ENCODE peak calls at places on chromosome 1, in six cellular contexts. S is stomach, O is GM12891, P is tibial nerve, G is IMR-90, E is ovary. Z is an unnamed sample.

GRCh38 chr1:207908112-207908734 is 2.7 kb downstream of the CD34 start:
- DNase-seq in P (peak; percentile 49), S (no peak), G (no peak), E (no peak), O (no peak), Z (no peak)

GRCh38 chr1:153763365-153764225 is 11.6 kb upstream of the SLC27A3 start:
- DNase-seq in E (no peak), P (no peak), S (no peak), O (no peak), G (no peak), Z (no peak)

GRCh38 chr1:38746966-38747600 is 112.5 kb downstream of the RRAGC start:
- DNase-seq in P (no peak), E (no peak), G (no peak), O (no peak), S (no peak), Z (no peak)

GRCh38 chr1:3752400-3752945 is at the start of gene CCDC27:
- DNase-seq in O (no peak), G (no peak), E (no peak), P (no peak), S (no peak), Z (no peak)

GRCh38 chr1:5287178-5288155 is 633.1 kb downstream of the AJAP1 start:
- DNase-seq in S (no peak), P (no peak), O (no peak), G (no peak), E (no peak), Z (no peak)

GRCh38 chr1:24995661-24996060 is 65.6 kb upstream of the RUNX3 start:
- DNase-seq in O (no peak), G (no peak), E (no peak), P (no peak), S (no peak), Z (no peak)

GRCh38 chr1:38328278-38329035 is 281.9 kb upstream of the POU3F1 start:
- DNase-seq in E (no peak), P (no peak), G (no peak), S (no peak), O (no peak), Z (no peak)

GRCh38 chr1:71666609-71667008 is 585.8 kb upstream of the ZRANB2 start:
- DNase-seq in S (no peak), E (no peak), O (no peak), G (peak; percentile 58), P (no peak), Z (no peak)

GRCh38 chr1:6059866-6060265 is 14.2 kb downstream of the KCNAB2 start:
- DNase-seq in S (no peak), P (no peak), G (no peak), E (no peak), O (no peak), Z (peak; percentile 20)

GRCh38 chr1:94401206-94401605 is 17.0 kb upstream of the ABCD3 start:
- DNase-seq in P (no peak), S (no peak), E (no peak), G (no peak), O (no peak), Z (no peak)

GRCh38 chr1:161420763-161421455 is 53.2 kb upstream of the CFAP126 start:
- DNase-seq in G (peak; percentile 3), P (no peak), S (no peak), O (no peak), E (no peak), Z (no peak)

GRCh38 chr1:102572637-102573036 is 535.7 kb downstream of the COL11A1 start:
- DNase-seq in S (no peak), E (no peak), O (no peak), G (no peak), P (no peak), Z (no peak)

GRCh38 chr1:21705303-21705980 is 36.3 kb upstream of the RAP1GAP start:
- DNase-seq in G (no peak), P (no peak), O (no peak), E (no peak), S (no peak), Z (no peak)

GRCh38 chr1:43363283-43363934 is 4.4 kb downstream of the ELOVL1 start:
- DNase-seq in S (no peak), G (no peak), P (no peak), E (no peak), O (no peak), Z (peak; percentile 30)

GRCh38 chr1:214101246-214101645 is 113.5 kb downstream of the PROX1 start:
- DNase-seq in O (no peak), S (no peak), G (no peak), P (no peak), E (no peak), Z (no peak)

GRCh38 chr1:158686430-158687009 is at the start of gene SPTA1:
- DNase-seq in G (no peak), S (no peak), P (no peak), E (no peak), O (no peak), Z (no peak)

GRCh38 chr1:165834881-165835280 is 7.5 kb downstream of the UCK2 start:
- DNase-seq in O (no peak), E (no peak), S (no peak), P (no peak), G (no peak), Z (no peak)

GRCh38 chr1:64875101-64875500 is 91.2 kb downstream of the JAK1 start:
- DNase-seq in O (no peak), S (no peak), P (no peak), E (no peak), G (no peak), Z (no peak)

GRCh38 chr1:181396171-181396670 is 87.1 kb upstream of the CACNA1E start:
- DNase-seq in S (no peak), P (no peak), E (no peak), G (no peak), O (no peak), Z (no peak)

GRCh38 chr1:41381691-41382530 is 20.7 kb downstream of the FOXO6 start:
- DNase-seq in E (peak; percentile 72), S (peak; percentile 61), P (peak; percentile 19), G (no peak), O (peak; percentile 52), Z (no peak)

GRCh38 chr1:85398391-85399064 is 66.4 kb downstream of the DDAH1 start:
- DNase-seq in S (no peak), P (no peak), E (no peak), G (peak; percentile 71), O (no peak), Z (no peak)

GRCh38 chr1:223853748-223854147 is 8.0 kb upstream of the TP53BP2 start:
- DNase-seq in S (no peak), G (no peak), E (no peak), P (no peak), O (no peak), Z (no peak)

GRCh38 chr1:61358770-61359455 is 276.6 kb downstream of the NFIA start:
- DNase-seq in O (no peak), P (no peak), S (no peak), E (no peak), G (no peak), Z (no peak)

GRCh38 chr1:43582162-43582566 is 51.5 kb downstream of the PTPRF start:
- DNase-seq in O (peak; percentile 69), E (no peak), S (peak; percentile 68), G (peak; percentile 96), P (no peak), Z (peak; percentile 100)

GRCh38 chr1:15137807-15138206 is 15.7 kb upstream of the TMEM51 start:
- DNase-seq in P (no peak), G (no peak), E (no peak), O (no peak), S (no peak), Z (no peak)

GRCh38 chr1:15141933-15142647 is 11.5 kb upstream of the TMEM51 start:
- DNase-seq in E (no peak), S (peak; percentile 72), G (peak; percentile 52), O (no peak), P (no peak), Z (peak; percentile 19)

GRCh38 chr1:15145327-15145726 is 8.2 kb upstream of the TMEM51 start:
- DNase-seq in S (no peak), G (no peak), P (no peak), O (no peak), E (no peak), Z (no peak)

GRCh38 chr1:15134285-15134684 is 19.3 kb upstream of the TMEM51 start:
- DNase-seq in E (no peak), S (no peak), O (no peak), P (no peak), G (no peak), Z (no peak)

DNA sequence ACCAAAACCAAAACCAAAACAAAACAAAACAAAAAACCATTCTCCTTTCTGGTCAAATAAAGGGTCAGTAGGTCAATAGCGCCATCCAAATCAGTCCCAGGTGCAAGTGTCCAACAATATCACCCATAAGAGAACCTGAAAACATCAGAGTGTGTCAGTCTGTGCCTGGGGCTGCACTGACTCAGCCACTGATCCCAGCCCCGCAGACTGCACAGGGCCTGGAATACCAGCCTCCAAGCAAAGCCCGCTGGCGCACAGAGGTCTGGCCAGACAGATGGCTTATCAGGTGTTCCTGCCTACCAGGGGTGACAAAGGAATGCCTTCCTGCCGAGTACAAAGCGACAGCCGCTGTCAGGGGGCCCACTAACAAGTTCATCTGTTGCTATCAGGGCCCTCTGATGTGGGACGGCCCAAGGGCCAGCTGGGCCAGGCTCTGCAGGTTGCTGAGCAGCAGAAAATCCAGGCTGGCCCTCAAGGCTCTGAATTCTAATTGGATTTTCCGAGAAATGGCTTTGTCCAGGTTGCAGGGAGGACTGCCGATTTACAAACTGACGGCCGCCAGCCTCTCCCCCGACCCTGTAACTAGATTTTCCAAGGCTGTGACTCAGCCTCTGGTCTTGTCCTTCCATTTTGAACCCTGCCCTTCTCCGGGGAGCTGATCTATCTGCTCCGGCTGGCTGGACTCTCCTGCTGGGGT is 13.7 kb upstream of the TMEM51 start:
- DNase-seq in O (no peak), E (no peak), S (peak; percentile 78), G (peak; percentile 6), P (no peak), Z (peak; percentile 35)
- TF ChIP-seq POLR2A in O (no peak), E (no peak), S (no peak), G (no peak), P (no peak), Z (no peak)

GRCh38 chr1:12076425-12077005 is 13.4 kb downstream of the TNFRSF8 start:
- DNase-seq in G (no peak), E (no peak), S (no peak), O (no peak), P (no peak), Z (no peak)
- TF ChIP-seq POLR2A in G (no peak), E (no peak), S (no peak), O (no peak), P (no peak), Z (no peak)

GRCh38 chr1:52142220-52143153 is 598 bp downstream of the ZFYVE9 start:
- DNase-seq in O (peak; percentile 32), P (peak; percentile 19), G (peak; percentile 52), E (peak; percentile 65), S (peak; percentile 48), Z (peak; percentile 31)
- TF ChIP-seq POLR2A in O (no peak), P (no peak), G (peak; percentile 54), E (no peak), S (no peak), Z (no peak)

GRCh38 chr1:67558449-67559193 is 126.4 kb upstream of the GADD45A start:
- DNase-seq in E (no peak), P (no peak), G (no peak), S (no peak), O (no peak), Z (no peak)
- TF ChIP-seq POLR2A in E (no peak), P (no peak), G (no peak), S (no peak), O (no peak), Z (no peak)